ENCODE peak calls at places on chromosomes 2 and 18, in nine cellular contexts. M is astrocyte, N is cardiac muscle cell, B is transverse colon, Z is neural progenitor cell, O is stomach, C is heart left ventricle, I is lung, H is PC-3. K is an unnamed sample.

GRCh38 chr2:177636672-177637071 is 244.1 kb downstream of the AGPS start:
- DNase-seq in Z (no peak), B (no peak), C (no peak), N (no peak), M (no peak), H (no peak), O (no peak), I (no peak), K (no peak)

GRCh38 chr18:45588831-45589558 is 26.3 kb upstream of the SLC14A2 start:
- DNase-seq in H (no peak), I (no peak), M (peak; percentile 48), N (peak; percentile 25), Z (no peak), C (no peak), O (no peak), B (no peak), K (peak; percentile 61)

GRCh38 chr2:126446106-126446695 is 209.8 kb upstream of the GYPC start:
- DNase-seq in N (no peak), O (no peak), C (no peak), B (no peak), H (no peak), M (no peak), Z (peak; percentile 40), I (no peak), K (no peak)

GRCh38 chr2:232979871-232980461 is 33.1 kb downstream of the NGEF start:
- DNase-seq in I (no peak), B (peak; percentile 67), N (peak; percentile 14), M (peak; percentile 72), C (no peak), O (no peak), H (peak; percentile 95), Z (no peak), K (no peak)

GRCh38 chr2:172113617-172114016 is 10.9 kb upstream of the DLX2 start:
- DNase-seq in Z (peak; percentile 56), C (no peak), B (no peak), O (no peak), I (no peak), M (peak; percentile 43), H (peak; percentile 56), N (peak; percentile 65), K (no peak)

GRCh38 chr2:158011055-158011771 is 90.5 kb upstream of the UPP2 start:
- DNase-seq in N (no peak), C (no peak), M (peak; percentile 10), B (no peak), O (no peak), I (no peak), H (peak; percentile 90), Z (no peak), K (no peak)

GRCh38 chr2:47089083-47089464 is 66.0 kb downstream of the STPG4 start:
- DNase-seq in B (no peak), I (no peak), M (peak; percentile 66), H (peak; percentile 76), N (peak; percentile 78), O (no peak), C (no peak), Z (no peak), K (no peak)

GRCh38 chr2:234986346-234986745 is 34.5 kb downstream of the SH3BP4 start:
- DNase-seq in H (no peak), O (no peak), N (no peak), I (no peak), C (peak; percentile 0), M (no peak), Z (no peak), B (no peak), K (no peak)

GRCh38 chr2:73718421-73718820 is 18.7 kb downstream of the TPRKB start:
- DNase-seq in H (no peak), M (no peak), N (no peak), B (no peak), Z (no peak), I (no peak), C (no peak), O (no peak), K (no peak)

GRCh38 chr2:215670396-215670795 is 234.5 kb upstream of the FN1 start:
- DNase-seq in I (no peak), C (no peak), H (no peak), Z (no peak), N (no peak), B (no peak), M (no peak), O (no peak), K (no peak)

GRCh38 chr2:66578067-66578852 is 143.3 kb downstream of the MEIS1 start:
- DNase-seq in M (no peak), O (no peak), Z (peak; percentile 39), N (no peak), B (no peak), H (no peak), I (no peak), C (no peak), K (peak; percentile 80)

GRCh38 chr18:37554399-37554787 is 11.2 kb downstream of the CELF4 start:
- DNase-seq in N (no peak), H (no peak), I (no peak), B (no peak), O (no peak), M (no peak), Z (peak; percentile 55), C (no peak), K (no peak)

GRCh38 chr2:88016948-88017779 is 817 bp upstream of the RNU2-63P start:
- DNase-seq in H (no peak), Z (peak; percentile 77), B (peak; percentile 68), N (no peak), M (peak; percentile 9), I (peak; percentile 53), C (no peak), O (peak; percentile 67), K (no peak)

GRCh38 chr2:97758131-97758705 is 44.8 kb downstream of the ZAP70 start:
- DNase-seq in B (no peak), I (no peak), M (peak; percentile 64), H (no peak), C (no peak), N (no peak), O (no peak), Z (no peak), K (no peak)

GRCh38 chr18:48777026-48777736 is 173.6 kb downstream of the SMAD7 start:
- DNase-seq in O (peak; percentile 71), Z (peak; percentile 82), M (no peak), H (peak; percentile 30), C (peak; percentile 84), N (peak; percentile 57), I (no peak), B (peak; percentile 74), K (peak; percentile 38)

GRCh38 chr2:147364597-147364996 is 480.2 kb upstream of the ACVR2A start:
- DNase-seq in I (no peak), C (no peak), B (no peak), M (no peak), H (no peak), O (no peak), N (no peak), Z (no peak), K (no peak)

GRCh38 chr2:43754180-43754579 is 19.7 kb upstream of the DYNC2LI1 start:
- DNase-seq in B (no peak), I (no peak), Z (no peak), M (no peak), N (no peak), O (no peak), H (no peak), C (no peak), K (no peak)

GRCh38 chr2:62663443-62663842 is 42.1 kb upstream of the EHBP1 start:
- DNase-seq in B (no peak), C (no peak), M (peak; percentile 88), N (peak; percentile 83), H (no peak), O (no peak), I (no peak), Z (no peak), K (no peak)

GRCh38 chr18:33804258-33804657 is 226.2 kb downstream of the ASXL3 start:
- DNase-seq in I (no peak), O (peak; percentile 40), M (peak; percentile 66), B (no peak), Z (no peak), N (peak; percentile 51), H (peak; percentile 25), C (no peak), K (no peak)

GRCh38 chr2:230422149-230422548 is 6.1 kb downstream of the SP100 start:
- DNase-seq in O (no peak), M (no peak), I (no peak), Z (no peak), C (no peak), N (peak; percentile 7), B (no peak), H (no peak), K (no peak)
- TF ChIP-seq CTCF in O (no peak), M (no peak), I (no peak), Z (peak; percentile 22), C (no peak), N (peak; percentile 15), B (no peak), H (peak; percentile 35), K (no peak)

GRCh38 chr2:85541262-85541661 is 2.3 kb downstream of the MAT2A start:
- DNase-seq in N (no peak), Z (no peak), B (no peak), C (no peak), M (no peak), H (no peak), O (no peak), I (no peak), K (no peak)
- H3K36me3 ChIP-seq in N (peaks cover 50% of the 10 kb centered on the region), Z (peaks cover 30% of the 10 kb centered on the region), B (peaks cover 8% of the 10 kb centered on the region), C (peaks cover 59% of the 10 kb centered on the region), M (peaks cover 53% of the 10 kb centered on the region), H (peaks cover 58% of the 10 kb centered on the region), O (peaks cover 57% of the 10 kb centered on the region), I (peaks cover 17% of the 10 kb centered on the region), K (no peaks in the 10 kb centered on the region)

DNA sequence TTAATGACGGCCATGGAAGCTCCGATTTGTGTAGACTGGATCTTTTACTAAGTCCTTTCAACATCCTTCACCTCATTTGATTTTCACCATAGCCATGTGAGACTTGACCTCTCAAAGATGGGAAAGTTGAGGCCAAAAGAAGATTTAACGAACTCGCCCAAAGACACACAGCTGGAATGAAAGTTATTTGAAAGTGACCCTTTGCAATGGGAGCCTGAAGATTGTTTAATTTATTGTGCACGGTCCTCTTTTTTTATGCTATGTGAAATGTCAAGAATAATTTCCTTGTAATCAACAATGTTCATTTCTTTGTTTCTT is 58.0 kb upstream of the COPS8 start:
- DNase-seq in M (no peak), B (no peak), C (no peak), O (no peak), H (no peak), N (no peak), Z (no peak), I (no peak), K (no peak)
- TF ChIP-seq CTCF in M (no peak), B (no peak), C (no peak), O (no peak), H (no peak), N (no peak), Z (no peak), I (no peak), K (no peak)

DNA sequence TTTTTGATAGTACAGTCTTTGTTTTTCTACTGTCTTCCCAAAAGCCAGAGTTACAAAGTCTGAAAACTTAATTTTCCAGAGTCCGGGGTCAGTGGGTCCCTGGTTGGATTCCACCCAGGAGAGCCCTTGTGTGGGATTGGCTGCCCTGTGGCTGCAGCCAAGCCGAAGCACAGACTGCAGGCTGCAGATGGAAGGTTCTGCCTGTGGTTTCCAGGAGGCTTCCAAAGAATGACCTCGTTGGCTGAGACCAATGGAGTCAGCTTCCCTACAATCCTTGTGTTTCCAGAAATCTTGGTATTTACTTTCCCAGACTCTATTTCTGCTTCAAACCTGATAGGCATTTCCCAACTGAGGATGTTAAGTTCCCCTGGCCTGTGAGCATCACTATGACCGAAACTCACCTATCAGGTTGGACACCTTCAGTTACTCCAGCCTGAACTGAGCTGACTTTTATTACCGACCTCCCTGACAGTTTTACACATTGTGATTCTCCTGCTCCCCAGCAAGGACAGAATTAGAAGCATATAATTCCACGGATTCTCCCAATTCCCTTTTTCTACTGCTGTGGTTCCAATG is 117.5 kb upstream of the CCDC68 start:
- DNase-seq in N (no peak), C (no peak), I (no peak), H (peak; percentile 31), O (no peak), Z (no peak), B (no peak), M (peak; percentile 58), K (no peak)
- H3K36me3 ChIP-seq in N (no peaks in the 10 kb centered on the region), C (no peaks in the 10 kb centered on the region), I (no peaks in the 10 kb centered on the region), H (no peaks in the 10 kb centered on the region), O (no peaks in the 10 kb centered on the region), Z (no peaks in the 10 kb centered on the region), B (no peaks in the 10 kb centered on the region), M (no peaks in the 10 kb centered on the region), K (no peaks in the 10 kb centered on the region)

K was measured in uterus.